ENCODE peak calls at places on chromosomes 13 and 19, in five cellular contexts. X is HepG2, F is HCT116, J is GM12878, Y is K562. I is an unnamed sample.

GRCh38 chr13:97231118-97231831 is 9.1 kb downstream of the MBNL2 start:
- DNase-seq in X (no peak), F (no peak), Y (no peak), J (no peak), I (no peak)

GRCh38 chr13:20699715-20700114 is 3.8 kb upstream of the IL17D start:
- DNase-seq in F (no peak), Y (no peak), J (no peak), X (no peak), I (no peak)

GRCh38 chr19:46426506-46427162 is 2.1 kb downstream of the PNMA8C start:
- DNase-seq in Y (peak), F (no peak), J (no peak), X (peak), I (peak)

GRCh38 chr13:112182831-112183543 is 116.0 kb downstream of the SOX1 start:
- DNase-seq in J (no peak), X (peak), F (no peak), Y (no peak), I (no peak)

GRCh38 chr13:97194473-97194872 is 27.7 kb upstream of the MBNL2 start:
- DNase-seq in F (peak), Y (peak), X (no peak), J (no peak), I (no peak)

GRCh38 chr19:35216833-35217707 is 11.5 kb downstream of the FAM187B start:
- DNase-seq in F (no peak), Y (no peak), J (no peak), X (no peak), I (no peak)

GRCh38 chr13:99371956-99372355 is 64.8 kb upstream of the GPR183 start:
- DNase-seq in X (no peak), J (no peak), F (no peak), Y (no peak), I (no peak)

GRCh38 chr13:79776538-79776937 is 295.6 kb downstream of the NDFIP2 start:
- DNase-seq in J (no peak), Y (no peak), X (no peak), F (no peak), I (no peak)

GRCh38 chr19:30879225-30879624 is 470.0 kb downstream of the TSHZ3 start:
- DNase-seq in F (no peak), Y (no peak), J (no peak), X (no peak), I (peak)

GRCh38 chr19:54203151-54203611 is 2.5 kb downstream of the RPS9 start:
- DNase-seq in J (no peak), Y (no peak), F (no peak), X (peak), I (no peak)

GRCh38 chr19:29714371-29714952 is 599 bp downstream of the C19orf12 start:
- DNase-seq in X (no peak), F (no peak), Y (peak), J (no peak), I (no peak)

GRCh38 chr13:39149896-39150295 is 111.6 kb downstream of the NHLRC3 start:
- DNase-seq in J (no peak), F (no peak), Y (no peak), X (no peak), I (no peak)

GRCh38 chr13:51397262-51397933 is 55.4 kb downstream of the INTS6 start:
- DNase-seq in Y (no peak), F (no peak), J (no peak), X (no peak), I (peak)

GRCh38 chr19:46537136-46538097 is 41.8 kb upstream of the PNMA8B start:
- DNase-seq in J (no peak), X (no peak), Y (peak), F (no peak), I (peak)

GRCh38 chr19:41353466-41354342 is at the start of gene TGFB1:
- DNase-seq in Y (peak), X (peak), J (peak), F (peak), I (peak)

GRCh38 chr19:41351339-41352245 is 2.1 kb downstream of the TGFB1 start:
- DNase-seq in X (no peak), F (no peak), Y (peak), J (no peak), I (peak)

GRCh38 chr19:41352279-41352608 is 1.5 kb downstream of the TGFB1 start:
- DNase-seq in J (no peak), X (no peak), Y (no peak), F (no peak), I (no peak)

GRCh38 chr19:41354343-41354974 is 737 bp upstream of the TGFB1 start:
- DNase-seq in X (no peak), F (no peak), J (no peak), Y (no peak), I (no peak)

DNA sequence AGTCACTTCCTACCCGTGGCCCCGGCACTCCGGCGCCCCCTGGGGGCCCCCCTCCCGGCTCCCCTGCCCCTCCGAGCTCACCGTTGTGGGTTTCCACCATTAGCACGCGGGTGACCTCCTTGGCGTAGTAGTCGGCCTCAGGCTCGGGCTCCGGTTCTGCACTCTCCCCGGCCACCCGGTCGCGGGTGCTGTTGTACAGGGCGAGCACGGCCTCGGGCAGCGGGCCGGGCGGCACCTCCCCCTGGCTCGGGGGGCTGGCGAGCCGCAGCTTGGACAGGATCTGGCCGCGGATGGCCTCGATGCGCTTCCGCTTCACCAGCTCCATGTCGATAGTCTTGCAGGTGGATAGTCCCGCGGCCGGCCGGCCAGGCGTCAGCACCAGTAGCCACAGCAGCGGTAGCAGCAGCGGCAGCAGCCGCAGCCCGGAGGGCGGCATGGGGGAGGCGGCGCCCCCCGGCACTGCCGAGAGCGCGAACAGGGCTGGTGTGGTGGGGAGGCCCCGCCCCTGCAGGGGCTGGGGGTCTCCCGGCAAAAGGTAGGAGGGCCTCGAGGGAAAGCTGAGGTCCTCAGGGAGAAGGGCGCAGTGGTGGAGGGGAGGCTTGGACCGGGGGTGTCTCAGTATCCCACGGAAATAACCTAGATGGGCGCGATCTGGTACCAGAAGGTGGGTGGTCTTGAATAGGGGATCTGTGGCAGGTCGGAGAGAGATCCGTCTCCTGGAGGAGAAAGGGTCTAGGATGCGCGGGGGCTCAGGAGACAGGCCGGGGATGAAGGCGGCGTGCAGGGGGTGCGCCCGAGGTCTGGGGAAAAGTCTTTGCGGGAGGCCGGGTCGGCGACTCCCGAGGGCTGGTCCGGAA is 885 bp downstream of the TGFB1 start:
- DNase-seq in J (no peak), X (peak), F (no peak), Y (peak), I (peak)
- TF ChIP-seq ZBTB33 in J (no peak), X (no peak), F (no peak), Y (peak), I (peak)

DNA sequence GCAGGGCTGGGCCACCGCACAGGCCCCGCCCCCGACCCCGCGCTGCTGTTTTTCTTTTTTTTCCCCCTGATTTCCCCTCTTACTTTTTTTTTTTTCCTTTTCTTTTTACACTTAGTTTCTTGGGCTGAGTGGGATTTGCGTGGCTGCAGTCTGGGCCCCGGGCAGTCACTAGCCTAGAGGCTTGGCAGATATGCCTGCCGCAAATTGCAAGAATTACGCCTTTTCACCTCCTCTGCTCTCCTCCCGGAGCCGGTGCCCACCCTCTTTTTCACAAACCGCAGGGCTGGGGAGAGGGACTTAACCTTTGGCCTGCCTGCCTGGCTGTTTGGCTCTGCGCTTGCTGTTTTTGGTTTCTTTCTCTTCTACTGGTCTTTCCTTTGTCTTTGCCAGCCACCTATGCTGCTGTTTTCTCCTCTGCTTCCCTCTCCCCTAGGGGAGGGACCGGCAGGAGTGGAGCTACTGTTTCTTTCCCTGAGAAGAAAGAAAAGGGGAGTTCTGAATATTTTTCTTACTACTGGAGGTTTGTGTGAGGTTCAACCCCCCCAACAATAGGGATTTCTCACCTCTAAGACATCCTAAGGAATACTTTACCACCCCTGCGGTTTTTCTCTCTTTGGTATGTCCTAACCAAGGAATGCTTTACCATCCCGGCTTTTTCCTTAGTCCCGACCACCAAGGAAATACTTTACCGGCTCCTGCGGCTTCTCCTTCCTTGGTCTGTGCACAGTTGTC is 11.0 kb downstream of the ZNF552 start:
- DNase-seq in X (peak), F (peak), J (no peak), Y (no peak), I (peak)
- TF ChIP-seq ZBTB33 in X (no peak), F (no peak), J (no peak), Y (no peak), I (no peak)

DNA sequence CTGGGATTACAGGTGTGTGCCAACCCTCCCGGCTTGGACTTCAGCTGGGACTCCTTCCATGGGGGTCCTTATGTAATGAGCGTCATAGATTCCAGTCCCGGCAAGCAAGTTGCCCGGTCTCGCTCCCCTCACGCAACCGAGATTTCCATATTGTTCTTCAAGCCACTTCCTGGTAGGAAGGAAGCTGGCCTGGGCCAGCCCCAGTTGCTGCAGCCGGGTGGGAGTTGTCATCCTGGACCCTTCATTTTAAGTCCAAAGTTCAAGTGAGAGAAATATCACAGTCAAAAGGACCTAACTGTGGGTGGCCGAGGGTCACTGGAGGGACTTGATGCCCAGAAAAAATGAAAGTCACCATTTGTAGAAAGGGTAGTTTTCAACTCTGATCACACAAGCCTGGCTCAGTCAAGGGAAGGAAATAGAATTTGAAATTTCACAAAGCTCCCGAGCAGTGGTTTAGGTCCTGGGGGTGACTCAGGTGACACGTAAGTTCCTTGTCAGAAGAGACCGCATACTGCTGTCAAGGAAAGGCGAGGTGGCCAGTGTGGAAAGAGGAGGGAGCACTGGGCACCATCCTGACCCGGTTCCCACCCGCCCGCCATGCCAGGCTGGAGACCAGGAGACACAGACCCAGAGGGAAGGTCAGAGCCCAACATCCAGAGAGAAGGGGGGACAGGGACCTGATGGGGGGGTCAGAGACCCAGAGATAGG is 5.3 kb downstream of the FGF21 start:
- DNase-seq in Y (no peak), X (peak), F (no peak), J (no peak), I (no peak)
- TF ChIP-seq ZBTB33 in Y (no peak), X (no peak), F (no peak), J (no peak), I (no peak)

GRCh38 chr13:34044660-34045080 is 226.7 kb downstream of the RFC3 start:
- DNase-seq in J (no peak), Y (no peak), F (peak), X (no peak), I (no peak)
- TF ChIP-seq ZBTB33 in J (no peak), Y (no peak), F (no peak), X (no peak), I (no peak)

GRCh38 chr13:90950134-90950533 is 397.4 kb upstream of the MIR17HG start:
- DNase-seq in X (no peak), F (no peak), Y (no peak), J (no peak), I (no peak)

GRCh38 chr13:90951663-90952062 is 395.8 kb upstream of the MIR17HG start:
- DNase-seq in X (no peak), J (no peak), Y (no peak), F (no peak), I (no peak)

GRCh38 chr13:90943961-90944360 is 403.5 kb upstream of the MIR17HG start:
- DNase-seq in F (no peak), X (no peak), J (no peak), Y (no peak), I (no peak)

GRCh38 chr13:90947976-90948375 is 399.5 kb upstream of the MIR17HG start:
- DNase-seq in Y (no peak), F (no peak), J (no peak), X (no peak), I (no peak)
- TF ChIP-seq ZBTB33 in Y (no peak), F (no peak), J (no peak), X (no peak), I (no peak)

GRCh38 chr19:5445667-5446066 is 9.6 kb upstream of the ZNRF4 start:
- DNase-seq in J (no peak), F (no peak), X (no peak), Y (no peak), I (no peak)
- TF ChIP-seq ZBTB33 in J (no peak), F (no peak), X (no peak), Y (no peak), I (no peak)

DNA sequence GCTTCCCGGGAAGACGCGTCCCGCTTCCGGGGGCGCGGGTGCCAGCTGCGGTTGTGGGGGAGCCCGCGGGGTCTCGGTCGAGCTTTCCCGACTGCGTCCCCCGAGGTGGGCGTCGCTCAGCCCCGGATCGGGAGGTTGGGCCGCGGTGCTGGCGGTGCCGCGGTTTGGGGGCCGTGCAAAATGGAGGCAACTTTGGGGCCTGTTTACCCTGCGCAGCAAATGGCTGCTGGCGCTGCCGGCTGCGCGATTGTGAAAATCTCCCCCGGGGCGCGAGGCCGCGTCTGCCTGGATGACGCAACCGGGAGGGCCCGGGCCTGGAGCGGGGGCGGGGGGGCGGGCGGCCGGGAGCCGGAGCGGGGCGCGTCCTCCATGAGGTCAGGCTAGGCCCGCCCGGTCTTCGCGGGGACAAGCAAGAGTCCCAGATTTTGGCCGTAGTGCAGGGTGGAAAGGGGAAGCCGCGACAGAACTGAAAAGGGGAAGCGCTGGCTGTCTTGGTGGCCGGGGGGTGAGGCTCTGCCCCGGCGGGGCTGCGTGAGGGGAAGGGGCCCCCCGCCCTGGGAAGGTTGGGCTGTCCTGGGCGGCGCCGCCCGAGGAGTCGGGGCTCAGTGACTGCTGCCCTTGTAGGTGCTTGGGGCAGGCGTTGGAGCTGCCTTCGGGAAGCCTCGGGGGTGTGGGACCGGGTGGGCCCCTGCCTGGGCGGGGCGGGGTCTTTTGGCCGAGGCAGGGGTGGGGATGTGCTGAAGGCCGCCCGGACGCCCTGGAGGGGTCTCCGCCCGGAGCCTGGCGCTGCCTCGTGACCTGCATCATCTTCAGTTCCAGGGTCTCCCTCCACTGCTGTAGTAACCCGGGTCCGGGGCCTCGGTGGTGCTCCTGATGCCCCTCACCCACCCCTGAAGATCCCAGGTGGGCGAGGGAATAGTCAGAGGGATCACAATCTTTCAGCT is 11.1 kb downstream of the PEAK3 start:
- DNase-seq in F (no peak), X (peak), J (no peak), Y (peak), I (peak)
- TF ChIP-seq ZBTB33 in F (no peak), X (no peak), J (no peak), Y (no peak), I (no peak)

I was measured in SK-N-SH.